ENCODE peak calls at places on chromosomes 16 and 17, in four cellular contexts. One of them, this sample, is unnamed.

GRCh38 chr16:71762186-71762585 is 37.7 kb upstream of the PHLPP2 start:
- DNase-seq in T47D: no peak
- DNase-seq in Peyer's patch: no peak
- DNase-seq in cardiac muscle cell: peak
- DNase-seq in this sample: no peak

GRCh38 chr17:16027708-16028584 is 28.3 kb downstream of the TTC19 start:
- DNase-seq in Peyer's patch: no peak
- DNase-seq in T47D: no peak
- DNase-seq in cardiac muscle cell: peak
- DNase-seq in this sample: no peak

GRCh38 chr17:79830303-79830702 is 8.9 kb downstream of the CBX4 start:
- DNase-seq in T47D: no peak
- DNase-seq in cardiac muscle cell: no peak
- DNase-seq in Peyer's patch: no peak
- DNase-seq in this sample: no peak

GRCh38 chr16:56424404-56424765 is 960 bp downstream of the AMFR start:
- DNase-seq in T47D: no peak
- DNase-seq in Peyer's patch: no peak
- DNase-seq in cardiac muscle cell: no peak
- DNase-seq in this sample: no peak

GRCh38 chr17:49000943-49001342 is 3.8 kb downstream of the IGF2BP1 start:
- DNase-seq in cardiac muscle cell: no peak
- DNase-seq in T47D: no peak
- DNase-seq in Peyer's patch: no peak
- DNase-seq in this sample: no peak

GRCh38 chr17:28811594-28812135 is 30.9 kb downstream of the FAM222B start:
- DNase-seq in Peyer's patch: no peak
- DNase-seq in cardiac muscle cell: peak
- DNase-seq in T47D: peak
- DNase-seq in this sample: no peak

GRCh38 chr17:29958947-29959657 is 17.7 kb downstream of the EFCAB5 start:
- DNase-seq in Peyer's patch: no peak
- DNase-seq in cardiac muscle cell: no peak
- DNase-seq in T47D: peak
- DNase-seq in this sample: no peak

GRCh38 chr17:38320482-38320881 is 23.3 kb downstream of the GPR179 start:
- DNase-seq in Peyer's patch: no peak
- DNase-seq in cardiac muscle cell: no peak
- DNase-seq in T47D: peak
- DNase-seq in this sample: no peak

GRCh38 chr17:8867361-8867981 is at the start of gene PIK3R6:
- DNase-seq in T47D: no peak
- DNase-seq in cardiac muscle cell: no peak
- DNase-seq in Peyer's patch: no peak
- DNase-seq in this sample: no peak

GRCh38 chr17:31068291-31068690 is 26.5 kb upstream of the NF1 start:
- DNase-seq in T47D: peak
- DNase-seq in Peyer's patch: peak
- DNase-seq in cardiac muscle cell: peak
- DNase-seq in this sample: peak

GRCh38 chr16:79093554-79093967 is 507.0 kb downstream of the MAF start:
- DNase-seq in T47D: no peak
- DNase-seq in Peyer's patch: peak
- DNase-seq in cardiac muscle cell: no peak
- DNase-seq in this sample: peak

GRCh38 chr17:45828171-45829133 is 16.2 kb upstream of the SPPL2C start:
- DNase-seq in Peyer's patch: no peak
- DNase-seq in cardiac muscle cell: no peak
- DNase-seq in T47D: peak
- DNase-seq in this sample: no peak

GRCh38 chr16:12219992-12220391 is 243.5 kb downstream of the SNX29 start:
- DNase-seq in cardiac muscle cell: no peak
- DNase-seq in T47D: no peak
- DNase-seq in Peyer's patch: no peak
- DNase-seq in this sample: no peak

GRCh38 chr17:9958586-9959281 is 53.7 kb upstream of the RCVRN start:
- DNase-seq in Peyer's patch: no peak
- DNase-seq in cardiac muscle cell: no peak
- DNase-seq in T47D: no peak
- DNase-seq in this sample: no peak

GRCh38 chr17:80646328-80646727 is 101.7 kb downstream of the RPTOR start:
- DNase-seq in T47D: no peak
- DNase-seq in Peyer's patch: no peak
- DNase-seq in cardiac muscle cell: no peak
- DNase-seq in this sample: no peak

GRCh38 chr17:27532269-27533067 is 76.2 kb downstream of the KSR1 start:
- DNase-seq in Peyer's patch: no peak
- DNase-seq in T47D: no peak
- DNase-seq in cardiac muscle cell: peak
- DNase-seq in this sample: peak

GRCh38 chr16:5428932-5429331 is 331.3 kb upstream of the EEF2KMT start:
- DNase-seq in cardiac muscle cell: no peak
- DNase-seq in T47D: peak
- DNase-seq in Peyer's patch: no peak
- DNase-seq in this sample: no peak

GRCh38 chr16:74999208-74999682 is 421 bp downstream of the ZNRF1 start:
- DNase-seq in cardiac muscle cell: peak
- DNase-seq in Peyer's patch: no peak
- DNase-seq in T47D: peak
- DNase-seq in this sample: no peak

GRCh38 chr17:1203111-1203966 is 23.6 kb upstream of the ABR start:
- DNase-seq in T47D: peak
- DNase-seq in cardiac muscle cell: peak
- DNase-seq in Peyer's patch: peak
- DNase-seq in this sample: no peak

GRCh38 chr17:15123593-15124590 is 141.2 kb downstream of the PMP22 start:
- DNase-seq in T47D: no peak
- DNase-seq in cardiac muscle cell: no peak
- DNase-seq in Peyer's patch: no peak
- DNase-seq in this sample: no peak

GRCh38 chr17:38341035-38341721 is 2.6 kb downstream of the GPR179 start:
- DNase-seq in T47D: peak
- DNase-seq in Peyer's patch: no peak
- DNase-seq in cardiac muscle cell: peak
- DNase-seq in this sample: peak

GRCh38 chr17:82418001-82418986 is at the start of the genes HEXD and OGFOD3:
- DNase-seq in cardiac muscle cell: peak
- DNase-seq in T47D: peak
- DNase-seq in Peyer's patch: peak
- DNase-seq in this sample: peak